ENCODE peak calls at places on chromosome 14, in seven cellular contexts. B is OCI-LY7, G is GM12865, Q is cardiac muscle cell, D is HFF-Myc, R is spleen, N is ovary. L is an unnamed sample.

GRCh38 chr14:50083467-50084337 is 32.7 kb downstream of the VCPKMT start:
- DNase-seq in B (no peak), G (peak), Q (no peak), D (no peak), R (peak), N (no peak), L (no peak)

GRCh38 chr14:89617471-89618291 is 200.6 kb upstream of the FOXN3 start:
- DNase-seq in B (peak), G (peak), Q (peak), D (no peak), R (no peak), N (no peak), L (peak)

GRCh38 chr14:91870001-91870400 is 2.7 kb upstream of the TC2N start:
- DNase-seq in B (no peak), G (no peak), Q (no peak), D (no peak), R (no peak), N (no peak), L (no peak)

GRCh38 chr14:91041450-91041849 is 19.0 kb downstream of the RPS6KA5 start:
- DNase-seq in B (no peak), G (no peak), Q (no peak), D (no peak), R (no peak), N (no peak), L (no peak)

GRCh38 chr14:78959674-78960264 is 789.6 kb downstream of the NRXN3 start:
- DNase-seq in B (peak), G (peak), Q (peak), D (peak), R (no peak), N (peak), L (peak)

GRCh38 chr14:90505531-90505930 is 108.7 kb downstream of the CALM1 start:
- DNase-seq in B (no peak), G (no peak), Q (no peak), D (no peak), R (peak), N (no peak), L (no peak)

GRCh38 chr14:92520701-92521415 is 7.3 kb downstream of the RIN3 start:
- DNase-seq in B (no peak), G (no peak), Q (no peak), D (no peak), R (no peak), N (no peak), L (no peak)

GRCh38 chr14:59481407-59482119 is 2.6 kb downstream of the L3HYPDH start:
- DNase-seq in B (no peak), G (no peak), Q (peak), D (no peak), R (no peak), N (no peak), L (peak)

GRCh38 chr14:105945891-105946290 is 419.5 kb downstream of the TMEM121 start:
- DNase-seq in B (no peak), G (peak), Q (no peak), D (no peak), R (no peak), N (no peak), L (no peak)

GRCh38 chr14:30243805-30244204 is 315.2 kb upstream of the G2E3 start:
- DNase-seq in B (no peak), G (no peak), Q (peak), D (no peak), R (no peak), N (no peak), L (peak)

GRCh38 chr14:91419044-91419397 is 1.4 kb upstream of the CCDC88C start:
- DNase-seq in B (no peak), G (no peak), Q (no peak), D (no peak), R (no peak), N (no peak), L (no peak)

GRCh38 chr14:103862393-103862782 is 15.0 kb upstream of the PPP1R13B start:
- DNase-seq in B (no peak), G (peak), Q (no peak), D (no peak), R (peak), N (peak), L (no peak)

GRCh38 chr14:77590845-77591506 is 25.5 kb downstream of the SPTLC2 start:
- DNase-seq in B (no peak), G (peak), Q (no peak), D (no peak), R (no peak), N (no peak), L (no peak)

GRCh38 chr14:73403181-73403752 is 55.1 kb downstream of the NUMB start:
- DNase-seq in B (no peak), G (no peak), Q (no peak), D (no peak), R (no peak), N (no peak), L (no peak)

GRCh38 chr14:31025335-31026075 is at the start of gene AP4S1:
- DNase-seq in B (peak), G (peak), Q (no peak), D (no peak), R (peak), N (peak), L (peak)

GRCh38 chr14:51653855-51654548 is 2.3 kb downstream of the FRMD6 start:
- DNase-seq in B (no peak), G (no peak), Q (no peak), D (no peak), R (no peak), N (no peak), L (peak)

GRCh38 chr14:92340938-92341337 is 18.0 kb downstream of the SLC24A4 start:
- DNase-seq in B (no peak), G (peak), Q (no peak), D (no peak), R (no peak), N (no peak), L (no peak)

GRCh38 chr14:23578560-23579310 is at the start of gene JPH4:
- DNase-seq in B (no peak), G (no peak), Q (no peak), D (no peak), R (no peak), N (peak), L (no peak)

GRCh38 chr14:33943081-33943480 is 7.8 kb downstream of the EGLN3 start:
- DNase-seq in B (no peak), G (no peak), Q (no peak), D (no peak), R (no peak), N (no peak), L (no peak)

GRCh38 chr14:78697341-78697740 is 527.2 kb downstream of the NRXN3 start:
- DNase-seq in B (peak), G (peak), Q (peak), D (peak), R (no peak), N (no peak), L (peak)

GRCh38 chr14:71783786-71784185 is 148.4 kb upstream of the RGS6 start:
- DNase-seq in B (no peak), G (no peak), Q (no peak), D (no peak), R (no peak), N (no peak), L (no peak)

GRCh38 chr14:35760143-35760542 is 49.0 kb downstream of the RALGAPA1 start:
- DNase-seq in B (no peak), G (no peak), Q (no peak), D (no peak), R (no peak), N (no peak), L (no peak)

GRCh38 chr14:24761141-24761540 is 127.2 kb upstream of the GZMB start:
- DNase-seq in B (no peak), G (no peak), Q (no peak), D (no peak), R (no peak), N (no peak), L (no peak)

GRCh38 chr14:90785474-90785873 is 30.8 kb downstream of the TTC7B start:
- DNase-seq in B (no peak), G (no peak), Q (peak), D (peak), R (no peak), N (no peak), L (peak)

GRCh38 chr14:100850841-100851585 is 25.1 kb downstream of the MEG3 start:
- DNase-seq in B (peak), G (peak), Q (peak), D (no peak), R (peak), N (no peak), L (no peak)
- H3K4me3 ChIP-seq in B (no peak), G (no peak), Q (no peak), D (no peak), R (no peak), N (no peak), L (no peak)

GRCh38 chr14:54197369-54197768 is 199.4 kb upstream of the CDKN3 start:
- DNase-seq in B (no peak), G (no peak), Q (no peak), D (no peak), R (no peak), N (no peak), L (no peak)
- H3K4me3 ChIP-seq in B (no peak), G (no peak), Q (no peak), D (no peak), R (no peak), N (no peak), L (no peak)

GRCh38 chr14:69766984-69767368 is at the start of gene SRSF5:
- DNase-seq in B (peak), G (peak), Q (peak), D (peak), R (peak), N (peak), L (peak)
- H3K4me3 ChIP-seq in B (peak), G (peak), Q (peak), D (peak), R (peak), N (peak), L (peak)

DNA sequence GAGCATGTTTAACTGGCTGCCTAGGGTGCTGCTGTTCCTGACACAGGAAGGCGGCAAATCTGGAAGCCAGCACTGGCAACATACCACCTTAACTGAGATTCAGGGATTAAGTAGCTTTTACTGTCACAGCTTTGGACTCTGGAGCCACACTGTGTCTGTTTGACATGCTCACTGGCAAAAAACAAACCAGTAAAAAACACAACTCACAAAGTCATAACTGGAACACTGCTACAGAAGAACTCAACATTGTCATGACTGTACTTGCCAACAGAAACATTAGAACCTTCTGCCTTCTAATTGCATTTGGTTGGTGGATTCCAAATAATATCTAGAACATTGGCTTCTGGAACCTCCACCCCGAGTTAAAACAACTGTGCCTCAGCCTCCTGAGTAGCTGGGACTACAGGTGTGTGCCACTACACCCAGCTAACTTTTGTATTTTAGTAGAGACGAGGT is 117.6 kb downstream of the TTC6 start:
- DNase-seq in B (no peak), G (no peak), Q (no peak), D (no peak), R (no peak), N (no peak), L (no peak)
- H3K4me3 ChIP-seq in B (no peak), G (no peak), Q (no peak), D (no peak), R (no peak), N (no peak), L (no peak)

GRCh38 chr14:104865631-104866441 is 768 bp downstream of the CEP170B start:
- DNase-seq in B (no peak), G (no peak), Q (peak), D (no peak), R (peak), N (peak), L (peak)
- H3K4me3 ChIP-seq in B (no peak), G (no peak), Q (peak), D (peak), R (peak), N (peak), L (peak)

DNA sequence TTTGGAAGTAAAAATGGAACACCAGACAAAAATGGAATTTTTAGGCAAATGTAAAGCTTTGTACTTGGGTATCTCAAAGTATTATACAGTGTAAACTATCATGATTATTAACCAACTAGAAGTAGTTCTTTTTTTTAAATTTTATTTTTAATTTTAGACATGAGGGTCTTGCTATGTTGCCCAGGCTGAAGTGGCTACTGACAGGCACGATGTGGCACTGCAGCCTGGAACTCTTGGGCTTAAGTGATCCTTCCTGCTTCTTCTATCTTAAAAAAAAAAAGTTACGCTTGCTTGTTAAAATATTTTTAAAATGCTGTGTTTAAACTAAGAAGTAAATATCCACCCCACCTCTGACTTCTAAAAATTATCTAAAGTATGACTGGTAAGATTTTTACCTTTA is 1.9 kb upstream of the FUT8 start:
- DNase-seq in B (peak), G (no peak), Q (no peak), D (no peak), R (no peak), N (no peak), L (no peak)
- H3K4me3 ChIP-seq in B (peak), G (peak), Q (no peak), D (no peak), R (no peak), N (no peak), L (no peak)